ENCODE peak calls at places on chromosomes 5 and 9, in ten cellular contexts. Y, W, E, V, B, P, X, R, K and I are unnamed samples.

GRCh38 chr5:86981898-86982297 is 285.8 kb upstream of the RASA1 start:
- DNase-seq in Y (no peak), W (no peak), E (no peak), V (no peak), B (no peak), P (no peak), X (no peak), R (no peak), K (no peak), I (no peak)

GRCh38 chr5:170056561-170057267 is 49.0 kb upstream of the FOXI1 start:
- DNase-seq in Y (no peak), W (no peak), E (no peak), V (no peak), B (no peak), P (no peak), X (peak), R (no peak), K (no peak), I (peak)

GRCh38 chr9:126151671-126152050 is 175.0 kb upstream of the MVB12B start:
- DNase-seq in Y (no peak), W (no peak), E (no peak), V (no peak), B (no peak), P (no peak), X (no peak), R (no peak), K (no peak), I (no peak)

GRCh38 chr9:130239741-130240241 is 25.8 kb upstream of the HMCN2 start:
- DNase-seq in Y (peak), W (no peak), E (no peak), V (no peak), B (peak), P (no peak), X (no peak), R (no peak), K (no peak), I (no peak)

GRCh38 chr5:44942524-44943001 is 133.8 kb downstream of the MRPS30 start:
- DNase-seq in Y (no peak), W (no peak), E (peak), V (no peak), B (no peak), P (no peak), X (no peak), R (no peak), K (no peak), I (no peak)

GRCh38 chr5:33261305-33261704 is 179.5 kb upstream of the TARS1 start:
- DNase-seq in Y (peak), W (no peak), E (no peak), V (no peak), B (no peak), P (no peak), X (peak), R (no peak), K (no peak), I (peak)

GRCh38 chr9:5920860-5921328 is 30.2 kb downstream of the MLANA start:
- DNase-seq in Y (peak), W (no peak), E (no peak), V (no peak), B (no peak), P (no peak), X (peak), R (no peak), K (no peak), I (peak)

GRCh38 chr5:35454011-35454525 is 163.6 kb upstream of the SPEF2 start:
- DNase-seq in Y (no peak), W (no peak), E (no peak), V (no peak), B (no peak), P (no peak), X (no peak), R (no peak), K (no peak), I (no peak)

GRCh38 chr5:79992891-79993290 is 1.8 kb upstream of the MTX3 start:
- DNase-seq in Y (no peak), W (no peak), E (no peak), V (no peak), B (no peak), P (no peak), X (no peak), R (no peak), K (no peak), I (no peak)

GRCh38 chr5:343461-344401 is 22.2 kb downstream of the AHRR start:
- DNase-seq in Y (peak), W (no peak), E (peak), V (peak), B (no peak), P (peak), X (peak), R (peak), K (no peak), I (peak)

GRCh38 chr5:76527685-76528161 is 95.5 kb downstream of the F2RL2 start:
- DNase-seq in Y (peak), W (no peak), E (no peak), V (no peak), B (no peak), P (no peak), X (no peak), R (no peak), K (no peak), I (no peak)